ENCODE peak calls at places on chromosomes 3 and 15, in five cellular contexts. K, F, X, C and Y are unnamed samples.

GRCh38 chr3:155604967-155605366 is 139.9 kb downstream of the PLCH1 start:
- DNase-seq in K (no peak), F (no peak), X (peak), C (no peak), Y (no peak)

GRCh38 chr3:155443821-155444220 is 150.3 kb upstream of the STRIT1 start:
- DNase-seq in K (no peak), F (no peak), X (no peak), C (no peak), Y (no peak)

GRCh38 chr3:38150780-38151528 is 12.5 kb downstream of the MYD88 start:
- DNase-seq in K (no peak), F (no peak), X (no peak), C (no peak), Y (no peak)

GRCh38 chr3:109050591-109051167 is 67.3 kb downstream of the MORC1 start:
- DNase-seq in K (peak), F (peak), X (peak), C (no peak), Y (no peak)

GRCh38 chr3:182905623-182906022 is 74.7 kb downstream of the DCUN1D1 start:
- DNase-seq in K (no peak), F (no peak), X (no peak), C (no peak), Y (no peak)

GRCh38 chr3:192915724-192916123 is 1.9 kb downstream of the MB21D2 start:
- DNase-seq in K (no peak), F (no peak), X (peak), C (no peak), Y (no peak)

GRCh38 chr3:64196236-64196929 is 28.9 kb downstream of the PRICKLE2 start:
- DNase-seq in K (no peak), F (no peak), X (no peak), C (no peak), Y (no peak)

GRCh38 chr3:110180733-110181132 is 843.4 kb upstream of the DPPA4 start:
- DNase-seq in K (no peak), F (no peak), X (no peak), C (no peak), Y (no peak)

GRCh38 chr15:100733786-100734185 is 131.4 kb downstream of the ASB7 start:
- DNase-seq in K (no peak), F (no peak), X (no peak), C (no peak), Y (no peak)

GRCh38 chr3:22729212-22729611 is 473.9 kb upstream of the UBE2E2 start:
- DNase-seq in K (no peak), F (no peak), X (no peak), C (no peak), Y (no peak)

GRCh38 chr3:184748219-184749135 is 36.6 kb upstream of the MAGEF1 start:
- DNase-seq in K (no peak), F (peak), X (peak), C (no peak), Y (no peak)

GRCh38 chr3:122991236-122991985 is 36.2 kb downstream of the SEMA5B start:
- DNase-seq in K (no peak), F (no peak), X (no peak), C (no peak), Y (no peak)

GRCh38 chr3:45273681-45274515 is 47.8 kb upstream of the TMEM158 start:
- DNase-seq in K (no peak), F (no peak), X (no peak), C (no peak), Y (no peak)

GRCh38 chr3:74789111-74789510 is 174.7 kb upstream of the CNTN3 start:
- DNase-seq in K (no peak), F (no peak), X (no peak), C (peak), Y (no peak)

GRCh38 chr15:66854012-66854965 is 152.3 kb downstream of the SMAD6 start:
- DNase-seq in K (no peak), F (no peak), X (no peak), C (no peak), Y (no peak)

GRCh38 chr3:9322780-9323179 is 40.1 kb upstream of the THUMPD3 start:
- DNase-seq in K (no peak), F (no peak), X (no peak), C (no peak), Y (no peak)

GRCh38 chr15:76309561-76310330 is 1.5 kb downstream of the ETFA start:
- DNase-seq in K (peak), F (no peak), X (no peak), C (no peak), Y (no peak)

GRCh38 chr15:80514071-80514780 is 110.0 kb downstream of the ARNT2 start:
- DNase-seq in K (no peak), F (no peak), X (no peak), C (peak), Y (no peak)

GRCh38 chr3:29280675-29281264 is at the start of gene RBMS3:
- DNase-seq in K (peak), F (peak), X (peak), C (peak), Y (peak)

GRCh38 chr3:52839268-52839575 is 4.4 kb upstream of the MUSTN1 start:
- DNase-seq in K (no peak), F (no peak), X (peak), C (no peak), Y (no peak)

GRCh38 chr3:141248064-141248463 is 16.4 kb downstream of the PXYLP1 start:
- DNase-seq in K (no peak), F (no peak), X (no peak), C (no peak), Y (no peak)

GRCh38 chr3:60064210-60065178 is 1014.7 kb upstream of the CFAP20DC start:
- DNase-seq in K (no peak), F (no peak), X (no peak), C (peak), Y (no peak)

GRCh38 chr3:145182196-145182911 is 978.6 kb downstream of the PLOD2 start:
- DNase-seq in K (no peak), F (no peak), X (no peak), C (no peak), Y (no peak)

GRCh38 chr3:126659915-126660886 is 5.3 kb upstream of the TXNRD3 start:
- DNase-seq in K (peak), F (no peak), X (peak), C (no peak), Y (no peak)

GRCh38 chr3:104952587-104952986 is 414.1 kb upstream of the ALCAM start:
- DNase-seq in K (peak), F (no peak), X (no peak), C (peak), Y (peak)

GRCh38 chr3:39136533-39137434 is 16.6 kb downstream of the CSRNP1 start:
- DNase-seq in K (no peak), F (no peak), X (no peak), C (no peak), Y (no peak)

GRCh38 chr3:69084326-69084667 is 440 bp upstream of the ARL6IP5 start:
- DNase-seq in K (peak), F (no peak), X (no peak), C (peak), Y (no peak)

GRCh38 chr3:25047058-25047457 is 381.0 kb upstream of the RARB start:
- DNase-seq in K (peak), F (no peak), X (no peak), C (no peak), Y (no peak)

GRCh38 chr3:187667526-187667925 is 2.7 kb downstream of the SST start:
- DNase-seq in K (no peak), F (no peak), X (no peak), C (no peak), Y (no peak)

GRCh38 chr3:50416736-50417636 is 57.7 kb upstream of the TMEM115 start:
- DNase-seq in K (no peak), F (no peak), X (no peak), C (no peak), Y (no peak)

GRCh38 chr3:187368251-187368733 is at the start of gene RTP4:
- DNase-seq in K (peak), F (peak), X (no peak), C (no peak), Y (no peak)

GRCh38 chr15:77342767-77343166 is 77.1 kb downstream of the PEAK1 start:
- DNase-seq in K (no peak), F (no peak), X (no peak), C (no peak), Y (no peak)

GRCh38 chr3:127104586-127104985 is 88.3 kb upstream of the PRR23E start:
- DNase-seq in K (no peak), F (no peak), X (no peak), C (no peak), Y (no peak)